ENCODE peak calls at places on chromosomes 16 and 17, in six cellular contexts. V is pancreas; U is stimulated activated CD8-positive, alpha-beta memory T cell treated with anti-CD3 and anti-CD28 coated beads, Interleukin-7, amount 100 ng/mL, for 1 hour; C is pulmonary artery endothelial cell; R is neuronal stem cell; H is AG04449. I is an unnamed sample.

GRCh38 chr17:46771601-46772012 is 46.9 kb downstream of the WNT3 start:
- DNase-seq in V (no peak), U (no peak), C (no peak), R (peak), H (no peak), I (no peak)

GRCh38 chr16:86898386-86898785 is 320.0 kb downstream of the FOXL1 start:
- DNase-seq in V (no peak), U (no peak), C (no peak), R (no peak), H (no peak), I (no peak)

GRCh38 chr16:88315543-88316105 is 67.1 kb upstream of the ZNF469 start:
- DNase-seq in V (no peak), U (no peak), C (peak), R (no peak), H (no peak), I (no peak)

GRCh38 chr16:22322021-22322471 is 24.8 kb downstream of the POLR3E start:
- DNase-seq in V (no peak), U (no peak), C (no peak), R (no peak), H (no peak), I (no peak)

GRCh38 chr16:30775381-30776099 is 11.5 kb downstream of the ZNF629 start:
- DNase-seq in V (peak), U (peak), C (no peak), R (peak), H (no peak), I (no peak)

GRCh38 chr17:72602517-72603345 is 481.9 kb downstream of the SOX9 start:
- DNase-seq in V (no peak), U (no peak), C (no peak), R (peak), H (peak), I (no peak)

GRCh38 chr16:86101135-86101911 is 202.4 kb downstream of the IRF8 start:
- DNase-seq in V (no peak), U (no peak), C (no peak), R (no peak), H (no peak), I (no peak)

GRCh38 chr17:57549996-57550395 is 195.1 kb downstream of the CCDC182 start:
- DNase-seq in V (no peak), U (no peak), C (no peak), R (no peak), H (no peak), I (no peak)

GRCh38 chr17:60154616-60155426 is 5.0 kb downstream of the CA4 start:
- DNase-seq in V (peak), U (no peak), C (no peak), R (no peak), H (peak), I (no peak)